ENCODE peak calls at places on chromosomes 4 and X, in five cellular contexts. I is AG04450, M is NB4, H is brain microvascular endothelial cell, C is fibroblast of villous mesenchyme. Y is an unnamed sample.

GRCh38 chr4:8270912-8271815 is 1.6 kb downstream of the HTRA3 start:
- DNase-seq in M (peak), C (peak), H (no peak), I (no peak), Y (no peak)

GRCh38 chr4:73609688-73610087 is 10.5 kb downstream of the RASSF6 start:
- DNase-seq in H (peak), C (peak), M (no peak), I (peak), Y (peak)

GRCh38 chrX:80747832-80748231 is 61.8 kb downstream of the BRWD3 start:
- DNase-seq in M (no peak), I (no peak), C (no peak), H (peak), Y (no peak)

GRCh38 chr4:152064753-152065152 is 303.9 kb upstream of the GATB start:
- DNase-seq in M (no peak), C (no peak), I (no peak), H (no peak), Y (no peak)

GRCh38 chr4:174669278-174669677 is 147.0 kb upstream of the HPGD start:
- DNase-seq in C (peak), I (peak), H (peak), M (no peak), Y (peak)

GRCh38 chr4:173745765-173746164 is 215.7 kb upstream of the HAND2 start:
- DNase-seq in M (no peak), H (no peak), C (no peak), I (no peak), Y (no peak)

GRCh38 chr4:182225257-182225852 is 17.8 kb upstream of the TENM3 start:
- DNase-seq in H (no peak), C (no peak), M (no peak), I (no peak), Y (no peak)

GRCh38 chrX:65961714-65962113 is 78.2 kb downstream of the VSIG4 start:
- DNase-seq in C (no peak), I (no peak), M (no peak), H (no peak), Y (no peak)

GRCh38 chrX:1507511-1508463 is 29.2 kb downstream of the P2RY8 start:
- DNase-seq in H (no peak), C (no peak), I (no peak), M (peak), Y (no peak)

GRCh38 chr4:92307886-92308285 is 4.1 kb downstream of the GRID2 start:
- DNase-seq in H (no peak), C (no peak), I (no peak), M (no peak), Y (no peak)

GRCh38 chr4:83489711-83490326 is 4.9 kb upstream of the ABRAXAS1 start:
- DNase-seq in H (no peak), I (no peak), M (peak), C (no peak), Y (no peak)

GRCh38 chr4:85952518-85952917 is 407.3 kb downstream of the MAPK10 start:
- DNase-seq in I (no peak), M (no peak), H (peak), C (peak), Y (peak)

GRCh38 chr4:25817059-25817681 is 45.6 kb downstream of the SEL1L3 start:
- DNase-seq in C (no peak), I (peak), M (no peak), H (peak), Y (peak)

GRCh38 chr4:20311863-20312262 is 60.2 kb downstream of the SLIT2 start:
- DNase-seq in I (peak), C (peak), H (no peak), M (no peak), Y (peak)

GRCh38 chr4:132333723-132334045 is 815.4 kb upstream of the PCDH10 start:
- DNase-seq in I (no peak), M (no peak), H (peak), C (peak), Y (peak)

GRCh38 chr4:89000844-89001360 is 56.1 kb downstream of the FAM13A start:
- DNase-seq in C (peak), H (peak), I (no peak), M (peak), Y (peak)

GRCh38 chr4:167021545-167022155 is 212.6 kb downstream of the SPOCK3 start:
- DNase-seq in I (peak), M (peak), H (peak), C (peak), Y (peak)

GRCh38 chr4:134727696-134728095 is 526.1 kb upstream of the PABPC4L start:
- DNase-seq in M (no peak), C (no peak), H (no peak), I (no peak), Y (no peak)

GRCh38 chr4:163564221-163564720 is 69.8 kb downstream of the TMA16 start:
- DNase-seq in I (no peak), H (no peak), M (no peak), C (no peak), Y (no peak)

GRCh38 chr4:133150643-133151300 is 1.7 kb downstream of the PCDH10 start:
- DNase-seq in I (no peak), H (peak), M (no peak), C (no peak), Y (peak)

GRCh38 chrX:87975365-87975764 is 457.8 kb downstream of the KLHL4 start:
- DNase-seq in M (no peak), H (no peak), I (no peak), C (no peak), Y (no peak)

GRCh38 chr4:186204103-186204559 is 12.8 kb downstream of the CYP4V2 start:
- DNase-seq in M (no peak), H (peak), C (peak), I (no peak), Y (no peak)

GRCh38 chr4:76993787-76994641 is 44.5 kb downstream of the SEPTIN11 start:
- DNase-seq in C (no peak), H (no peak), I (no peak), M (no peak), Y (no peak)

GRCh38 chr4:169062861-169063197 is 52.8 kb upstream of the CBR4 start:
- DNase-seq in H (no peak), I (no peak), M (no peak), C (peak), Y (no peak)

GRCh38 chr4:97942137-97942536 is 201.1 kb downstream of the STPG2 start:
- DNase-seq in M (no peak), C (no peak), I (no peak), H (no peak), Y (peak)

GRCh38 chrX:99654188-99654587 is 755.9 kb downstream of the PCDH19 start:
- DNase-seq in H (no peak), M (no peak), I (no peak), C (no peak), Y (no peak)
- TF ChIP-seq CTCF in H (no peak), M (no peak), I (no peak), C (no peak), Y (no peak)

DNA sequence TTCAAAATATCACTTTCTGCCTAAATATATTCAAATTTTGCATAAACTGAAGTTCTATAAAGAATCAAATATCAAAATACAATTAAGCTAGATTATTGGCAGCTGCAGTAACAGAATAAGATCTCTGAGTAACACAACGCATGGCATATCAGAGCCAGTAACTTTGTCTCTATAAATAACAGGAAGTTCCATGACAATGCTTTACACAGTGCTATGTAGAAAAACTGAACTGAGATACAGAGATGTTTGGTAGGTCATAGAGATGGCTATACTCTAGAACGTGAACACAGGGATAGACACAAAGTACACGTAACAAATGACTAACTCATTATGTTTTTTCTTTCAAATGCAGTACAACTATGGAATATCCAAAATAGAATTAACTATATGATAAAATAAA is 18.2 kb downstream of the UBE2D3 start:
- DNase-seq in C (no peak), M (peak), H (no peak), I (no peak), Y (no peak)
- H3K4me3 ChIP-seq in C (no peak), M (no peak), H (no peak), I (no peak), Y (no peak)

GRCh38 chr4:109803924-109804571 is 2.2 kb upstream of the CFI start:
- DNase-seq in I (no peak), C (peak), M (peak), H (peak), Y (peak)
- TF ChIP-seq CTCF in I (no peak), C (peak), M (peak), H (peak), Y (peak)

GRCh38 chr4:1416948-1417260 is 10.7 kb upstream of the NKX1-1 start:
- DNase-seq in C (no peak), M (no peak), I (no peak), H (no peak), Y (no peak)
- H3K4me3 ChIP-seq in C (no peak), M (no peak), I (no peak), H (no peak), Y (no peak)

GRCh38 chr4:40924096-40924792 is 174.5 kb downstream of the NSUN7 start:
- DNase-seq in M (peak), I (no peak), H (peak), C (peak), Y (peak)

GRCh38 chr4:40923326-40924095 is 173.8 kb downstream of the NSUN7 start:
- DNase-seq in I (no peak), C (no peak), H (no peak), M (no peak), Y (no peak)

GRCh38 chr4:40927108-40927507 is 177.4 kb downstream of the NSUN7 start:
- DNase-seq in C (no peak), M (no peak), I (no peak), H (no peak), Y (no peak)

GRCh38 chr4:40924793-40925117 is 175.0 kb downstream of the NSUN7 start:
- DNase-seq in M (no peak), I (no peak), H (no peak), C (no peak), Y (no peak)
- TF ChIP-seq CTCF in M (no peak), I (no peak), H (no peak), C (no peak), Y (no peak)

DNA sequence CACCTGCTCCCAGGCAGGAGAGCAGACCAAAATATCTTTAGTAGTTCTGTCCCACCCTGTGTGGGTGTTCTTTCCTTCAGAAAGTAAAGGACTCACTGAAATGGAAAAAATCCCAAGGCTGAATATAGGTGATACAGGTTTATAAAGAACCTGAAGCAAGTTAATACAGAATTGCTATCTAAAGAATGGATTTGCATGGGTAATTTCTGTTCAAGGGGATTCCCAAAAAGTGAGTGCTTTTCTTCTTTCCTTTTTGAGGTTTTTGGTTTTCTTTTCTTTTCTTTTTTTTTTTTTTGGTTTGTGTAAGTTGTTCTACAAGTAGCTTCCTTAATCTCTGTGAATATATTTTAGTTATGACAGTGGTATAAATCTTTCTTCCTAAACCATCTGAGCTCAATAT is 560.7 kb upstream of the BOD1L1 start:
- DNase-seq in M (no peak), H (no peak), I (no peak), C (no peak), Y (no peak)
- H3K4me3 ChIP-seq in M (no peak), H (no peak), I (no peak), C (no peak), Y (no peak)

DNA sequence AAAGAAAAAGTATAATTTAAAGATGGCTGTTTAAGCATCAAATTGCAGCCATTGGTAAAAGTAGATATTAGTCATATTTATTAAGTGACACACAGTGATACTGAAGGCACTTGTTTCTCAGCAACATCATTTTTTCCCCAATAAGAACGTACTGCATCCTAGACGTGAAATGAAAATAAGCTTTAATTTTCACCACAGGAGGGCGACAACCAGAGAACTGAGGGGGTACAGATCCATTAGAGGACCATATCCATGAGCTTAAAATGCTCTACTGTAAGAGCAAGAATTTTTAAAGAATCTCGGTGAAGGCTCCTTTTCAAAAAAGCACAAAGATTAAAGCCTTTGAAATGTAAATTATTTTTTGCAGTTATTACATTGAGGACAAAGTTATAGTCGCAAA is 33.4 kb downstream of the FRG1 start:
- DNase-seq in H (peak), I (no peak), C (peak), M (peak), Y (no peak)
- TF ChIP-seq CTCF in H (peak), I (peak), C (peak), M (peak), Y (no peak)

GRCh38 chrX:9339603-9340569 is 125.0 kb upstream of the TBL1X start:
- DNase-seq in M (peak), H (no peak), I (no peak), C (peak), Y (no peak)
- H3K4me3 ChIP-seq in M (peak), H (no peak), I (no peak), C (no peak), Y (no peak)

Y was measured in astrocyte of the spinal cord.